ENCODE peak calls at places on chromosomes 12 and 14, in five cellular contexts. One of them, this sample, is unnamed.

GRCh38 chr12:1815108-1815507 is 5.3 kb upstream of the LRTM2 start:
- DNase-seq in AG04449: no peak
- DNase-seq in CD4-positive, alpha-beta memory T cell: no peak
- DNase-seq in astrocyte of the spinal cord: no peak
- DNase-seq in psoas muscle: no peak
- DNase-seq in this sample: no peak

GRCh38 chr12:28938581-28939301 is 210.3 kb upstream of the FAR2 start:
- DNase-seq in AG04449: no peak
- DNase-seq in CD4-positive, alpha-beta memory T cell: no peak
- DNase-seq in astrocyte of the spinal cord: no peak
- DNase-seq in psoas muscle: no peak
- DNase-seq in this sample: no peak

GRCh38 chr14:41062826-41063225 is 543.9 kb upstream of the LRFN5 start:
- DNase-seq in AG04449: no peak
- DNase-seq in CD4-positive, alpha-beta memory T cell: no peak
- DNase-seq in astrocyte of the spinal cord: peak; percentile 56
- DNase-seq in psoas muscle: no peak
- DNase-seq in this sample: no peak

GRCh38 chr12:15536446-15536845 is 214.1 kb downstream of the PTPRO start:
- DNase-seq in AG04449: no peak
- DNase-seq in CD4-positive, alpha-beta memory T cell: no peak
- DNase-seq in astrocyte of the spinal cord: no peak
- DNase-seq in psoas muscle: no peak
- DNase-seq in this sample: no peak

GRCh38 chr12:130131817-130132216 is 30.4 kb upstream of the FZD10 start:
- DNase-seq in AG04449: no peak
- DNase-seq in CD4-positive, alpha-beta memory T cell: no peak
- DNase-seq in astrocyte of the spinal cord: no peak
- DNase-seq in psoas muscle: peak; percentile 30
- DNase-seq in this sample: no peak

GRCh38 chr12:105803292-105803691 is 335.5 kb downstream of the NUAK1 start:
- DNase-seq in AG04449: no peak
- DNase-seq in CD4-positive, alpha-beta memory T cell: no peak
- DNase-seq in astrocyte of the spinal cord: no peak
- DNase-seq in psoas muscle: no peak
- DNase-seq in this sample: no peak

GRCh38 chr12:110619534-110619953 is 5.6 kb downstream of the TCTN1 start:
- DNase-seq in AG04449: no peak
- DNase-seq in CD4-positive, alpha-beta memory T cell: no peak
- DNase-seq in astrocyte of the spinal cord: no peak
- DNase-seq in psoas muscle: no peak
- DNase-seq in this sample: no peak

GRCh38 chr12:39272934-39273770 is 169.8 kb downstream of the KIF21A start:
- DNase-seq in AG04449: no peak
- DNase-seq in CD4-positive, alpha-beta memory T cell: peak; percentile 18
- DNase-seq in astrocyte of the spinal cord: peak; percentile 47
- DNase-seq in psoas muscle: no peak
- DNase-seq in this sample: peak; percentile 26

GRCh38 chr14:94021416-94022157 is 4.6 kb upstream of the OTUB2 start:
- DNase-seq in AG04449: no peak
- DNase-seq in CD4-positive, alpha-beta memory T cell: no peak
- DNase-seq in astrocyte of the spinal cord: peak; percentile 41
- DNase-seq in psoas muscle: peak; percentile 27
- DNase-seq in this sample: no peak

GRCh38 chr14:33432407-33433023 is 493.8 kb downstream of the NPAS3 start:
- DNase-seq in AG04449: no peak
- DNase-seq in CD4-positive, alpha-beta memory T cell: no peak
- DNase-seq in astrocyte of the spinal cord: peak; percentile 55
- DNase-seq in psoas muscle: no peak
- DNase-seq in this sample: peak; percentile 21

GRCh38 chr12:44465139-44465538 is 411.0 kb downstream of the NELL2 start:
- DNase-seq in AG04449: no peak
- DNase-seq in CD4-positive, alpha-beta memory T cell: no peak
- DNase-seq in astrocyte of the spinal cord: no peak
- DNase-seq in psoas muscle: no peak
- DNase-seq in this sample: no peak

GRCh38 chr12:76236640-76237039 is 111.6 kb downstream of the BBS10 start:
- DNase-seq in AG04449: no peak
- DNase-seq in CD4-positive, alpha-beta memory T cell: no peak
- DNase-seq in astrocyte of the spinal cord: peak; percentile 25
- DNase-seq in psoas muscle: no peak
- DNase-seq in this sample: no peak

GRCh38 chr14:87252103-87252502 is 740.9 kb downstream of the GALC start:
- DNase-seq in AG04449: no peak
- DNase-seq in CD4-positive, alpha-beta memory T cell: no peak
- DNase-seq in astrocyte of the spinal cord: no peak
- DNase-seq in psoas muscle: no peak
- DNase-seq in this sample: no peak

GRCh38 chr14:100709252-100709955 is 17.3 kb upstream of the DLK1 start:
- DNase-seq in AG04449: no peak
- DNase-seq in CD4-positive, alpha-beta memory T cell: no peak
- DNase-seq in astrocyte of the spinal cord: peak; percentile 33
- DNase-seq in psoas muscle: no peak
- DNase-seq in this sample: no peak
- H3K4me3 ChIP-seq in AG04449: peak overlapping the region; percentile 44
- H3K4me3 ChIP-seq in CD4-positive, alpha-beta memory T cell: no peak overlapping the region
- H3K4me3 ChIP-seq in astrocyte of the spinal cord: peak overlapping the region; percentile 20
- H3K4me3 ChIP-seq in psoas muscle: peak overlapping the region; percentile 38
- H3K4me3 ChIP-seq in this sample: no peak overlapping the region

DNA sequence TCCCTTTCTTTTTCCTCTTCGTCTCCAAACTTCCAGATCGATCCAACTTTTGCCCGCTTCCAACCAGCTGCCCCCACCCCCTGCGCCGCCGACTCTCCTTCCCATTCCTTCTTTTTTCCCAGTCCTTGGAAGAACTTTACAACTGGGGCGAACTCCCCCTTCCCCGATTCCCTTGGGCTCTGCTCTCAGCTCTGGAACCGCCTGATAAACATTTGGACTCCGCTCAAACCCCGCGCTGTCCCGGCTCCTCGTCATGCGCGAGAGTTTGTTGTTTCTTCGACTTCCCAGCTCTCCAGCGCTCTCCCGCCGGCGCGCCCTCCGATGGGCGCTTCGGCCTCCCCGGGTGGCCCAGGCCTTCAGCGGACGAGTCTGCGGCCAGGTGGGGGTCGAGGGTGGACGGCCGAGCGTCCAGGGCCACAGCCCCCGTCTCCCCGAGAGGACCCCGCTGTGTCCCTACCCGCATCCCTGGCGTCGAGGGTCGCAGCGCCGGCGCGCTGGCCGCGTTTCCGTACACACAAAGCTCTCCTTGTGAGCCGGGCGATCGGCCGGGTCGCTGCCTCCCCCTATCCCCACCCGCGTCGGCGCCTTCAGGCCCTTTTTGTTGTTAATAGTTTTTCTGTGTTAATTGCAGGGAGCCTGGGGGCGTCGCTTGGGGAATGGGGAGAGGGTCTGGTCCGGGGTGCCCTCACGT is 819 bp downstream of the MMP14 start:
- DNase-seq in AG04449: no peak
- DNase-seq in CD4-positive, alpha-beta memory T cell: no peak
- DNase-seq in astrocyte of the spinal cord: peak; percentile 59
- DNase-seq in psoas muscle: peak; percentile 77
- DNase-seq in this sample: no peak
- H3K4me3 ChIP-seq in AG04449: peak overlapping the region; percentile 90
- H3K4me3 ChIP-seq in CD4-positive, alpha-beta memory T cell: no peak overlapping the region
- H3K4me3 ChIP-seq in astrocyte of the spinal cord: peak overlapping the region; percentile 99
- H3K4me3 ChIP-seq in psoas muscle: peak overlapping the region; percentile 77
- H3K4me3 ChIP-seq in this sample: no peak overlapping the region

GRCh38 chr12:12714276-12715001 is 2.7 kb upstream of the CDKN1B start:
- DNase-seq in AG04449: no peak
- DNase-seq in CD4-positive, alpha-beta memory T cell: peak; percentile 80
- DNase-seq in astrocyte of the spinal cord: peak; percentile 38
- DNase-seq in psoas muscle: no peak
- DNase-seq in this sample: no peak
- H3K4me3 ChIP-seq in AG04449: peak overlapping the region; percentile 39
- H3K4me3 ChIP-seq in CD4-positive, alpha-beta memory T cell: peak overlapping the region; percentile 87
- H3K4me3 ChIP-seq in astrocyte of the spinal cord: peak overlapping the region; percentile 19
- H3K4me3 ChIP-seq in psoas muscle: peak overlapping the region; percentile 84
- H3K4me3 ChIP-seq in this sample: peak overlapping the region; percentile 76

DNA sequence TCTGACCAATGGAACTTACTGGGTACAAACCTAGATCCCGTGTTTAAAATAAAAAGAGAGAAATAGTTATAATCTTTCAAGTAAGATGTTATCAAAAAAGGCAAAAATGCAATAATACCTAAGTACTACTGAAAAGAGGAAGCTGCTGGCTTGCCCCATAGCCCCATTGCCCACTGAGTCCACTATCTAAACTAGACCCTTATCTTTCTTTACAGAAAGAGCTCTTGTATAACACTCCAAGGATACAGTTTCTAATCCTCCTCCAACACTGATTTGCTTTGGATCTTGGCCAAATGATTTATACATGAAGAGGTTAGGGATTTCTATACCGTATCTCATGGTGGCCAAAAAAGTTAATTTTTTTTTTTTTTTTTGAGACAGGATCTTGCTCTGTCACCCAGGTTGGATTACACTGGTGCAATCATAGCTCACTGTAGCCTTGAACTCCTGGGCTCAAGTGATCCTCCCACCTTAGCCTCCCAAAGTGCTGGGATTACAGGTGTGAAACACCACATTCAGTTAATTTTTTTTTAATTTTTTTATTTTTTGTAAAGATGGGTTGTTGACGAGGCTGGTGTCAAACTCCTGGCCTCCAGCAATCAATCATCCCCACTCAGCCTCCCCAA is 2.6 kb downstream of the GXYLT1 start:
- DNase-seq in AG04449: no peak
- DNase-seq in CD4-positive, alpha-beta memory T cell: no peak
- DNase-seq in astrocyte of the spinal cord: no peak
- DNase-seq in psoas muscle: no peak
- DNase-seq in this sample: no peak
- H3K4me3 ChIP-seq in AG04449: no peak overlapping the region
- H3K4me3 ChIP-seq in CD4-positive, alpha-beta memory T cell: no peak overlapping the region
- H3K4me3 ChIP-seq in astrocyte of the spinal cord: no peak overlapping the region
- H3K4me3 ChIP-seq in psoas muscle: no peak overlapping the region
- H3K4me3 ChIP-seq in this sample: no peak overlapping the region

GRCh38 chr14:91536327-91536726 is 26.2 kb upstream of the PPP4R3A start:
- DNase-seq in AG04449: no peak
- DNase-seq in CD4-positive, alpha-beta memory T cell: no peak
- DNase-seq in astrocyte of the spinal cord: no peak
- DNase-seq in psoas muscle: no peak
- DNase-seq in this sample: no peak

DNA sequence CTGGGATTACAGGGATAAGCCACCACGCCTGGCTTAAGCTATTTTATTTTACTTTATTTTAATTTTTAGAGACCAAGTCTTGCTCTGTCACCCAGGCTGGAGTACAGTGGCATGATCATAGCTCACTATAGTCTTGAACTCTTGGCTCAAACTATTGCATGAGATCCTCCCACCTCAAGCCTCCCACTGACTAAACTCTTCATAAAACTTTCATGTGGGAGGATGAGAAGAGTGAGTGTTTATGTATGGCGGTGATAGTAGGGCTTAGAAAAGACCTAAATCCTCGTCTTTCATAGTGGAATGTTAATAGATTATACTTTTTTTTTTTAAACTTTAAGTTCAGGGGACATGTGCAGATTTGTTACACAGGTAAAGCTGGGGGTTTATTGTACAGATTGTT is 23.5 kb upstream of the PPP4R3A start:
- DNase-seq in AG04449: no peak
- DNase-seq in CD4-positive, alpha-beta memory T cell: no peak
- DNase-seq in astrocyte of the spinal cord: no peak
- DNase-seq in psoas muscle: no peak
- DNase-seq in this sample: no peak
- H3K4me3 ChIP-seq in AG04449: no peak overlapping the region
- H3K4me3 ChIP-seq in CD4-positive, alpha-beta memory T cell: no peak overlapping the region
- H3K4me3 ChIP-seq in astrocyte of the spinal cord: no peak overlapping the region
- H3K4me3 ChIP-seq in psoas muscle: no peak overlapping the region
- H3K4me3 ChIP-seq in this sample: no peak overlapping the region

GRCh38 chr14:105488781-105489606 is 2.1 kb upstream of the TEDC1 start:
- DNase-seq in AG04449: no peak
- DNase-seq in CD4-positive, alpha-beta memory T cell: no peak
- DNase-seq in astrocyte of the spinal cord: no peak
- DNase-seq in psoas muscle: peak; percentile 58
- DNase-seq in this sample: no peak
- H3K4me3 ChIP-seq in AG04449: no peak overlapping the region
- H3K4me3 ChIP-seq in CD4-positive, alpha-beta memory T cell: peak overlapping the region; percentile 65
- H3K4me3 ChIP-seq in astrocyte of the spinal cord: no peak overlapping the region
- H3K4me3 ChIP-seq in psoas muscle: peak overlapping the region; percentile 75
- H3K4me3 ChIP-seq in this sample: peak overlapping the region; percentile 67

This sample was measured in Jurkat, Clone E6-1.